ENCODE peak calls at places on chromosome 16, in four cellular contexts. H, R, F and S are unnamed samples.

GRCh38 chr16:29680180-29680598 is 1.2 kb downstream of the QPRT start:
- DNase-seq in R (no peak), F (no peak), H (no peak), S (no peak)

GRCh38 chr16:88970095-88970494 is 6.9 kb downstream of the CBFA2T3 start:
- DNase-seq in F (no peak), H (no peak), R (no peak), S (no peak)

GRCh38 chr16:24685539-24686432 is 43.7 kb upstream of the TNRC6A start:
- DNase-seq in R (peak; percentile 78), H (no peak), F (no peak), S (peak; percentile 47)

GRCh38 chr16:75497558-75497957 is 2.3 kb upstream of the CHST6 start:
- DNase-seq in R (no peak), H (no peak), F (no peak), S (no peak)

GRCh38 chr16:19219836-19220235 is 51.8 kb downstream of the SYT17 start:
- DNase-seq in F (no peak), R (no peak), H (no peak), S (no peak)

GRCh38 chr16:4533490-4533889 is 5.1 kb downstream of the CDIP1 start:
- DNase-seq in H (no peak), R (no peak), F (no peak), S (no peak)

GRCh38 chr16:72740346-72740745 is 307.6 kb downstream of the ZFHX3 start:
- DNase-seq in F (no peak), R (no peak), H (no peak), S (no peak)

GRCh38 chr16:56286819-56287218 is 95.5 kb downstream of the GNAO1 start:
- DNase-seq in R (no peak), F (no peak), H (no peak), S (no peak)

GRCh38 chr16:83068686-83069085 is 441.9 kb downstream of the CDH13 start:
- DNase-seq in F (no peak), R (no peak), H (no peak), S (no peak)

GRCh38 chr16:19071811-19072777 is 4.7 kb downstream of the COQ7 start:
- DNase-seq in H (no peak), R (peak; percentile 58), F (peak; percentile 43), S (peak; percentile 81)

GRCh38 chr16:84320511-84320910 is 25.8 kb downstream of the WFDC1 start:
- DNase-seq in H (no peak), F (no peak), R (no peak), S (no peak)

GRCh38 chr16:10618710-10619209 is 38.4 kb upstream of the EMP2 start:
- DNase-seq in R (no peak), F (no peak), H (no peak), S (no peak)

GRCh38 chr16:4660454-4661007 is 32.8 kb upstream of the NUDT16L1 start:
- DNase-seq in H (no peak), F (no peak), R (peak; percentile 50), S (no peak)

GRCh38 chr16:15399317-15399716 is 3.8 kb downstream of the MPV17L start:
- DNase-seq in F (no peak), R (no peak), H (no peak), S (no peak)

GRCh38 chr16:3987231-3987630 is 106.7 kb upstream of the CREBBP start:
- DNase-seq in R (no peak), F (no peak), H (no peak), S (no peak)

GRCh38 chr16:66689282-66689681 is 7.3 kb downstream of the CMTM4 start:
- DNase-seq in F (no peak), R (no peak), H (no peak), S (no peak)

GRCh38 chr16:66693088-66693487 is 3.5 kb downstream of the CMTM4 start:
- DNase-seq in H (no peak), R (no peak), F (no peak), S (no peak)

GRCh38 chr16:66690106-66690847 is 6.3 kb downstream of the CMTM4 start:
- DNase-seq in H (no peak), R (no peak), F (no peak), S (no peak)

GRCh38 chr16:66692341-66692740 is 4.2 kb downstream of the CMTM4 start:
- DNase-seq in R (no peak), H (no peak), F (no peak), S (no peak)

GRCh38 chr16:66691234-66691633 is 5.3 kb downstream of the CMTM4 start:
- DNase-seq in H (no peak), F (no peak), R (no peak), S (no peak)
- TF ChIP-seq USF1 in H (no peak), F (no peak), R (no peak), S (no peak)

GRCh38 chr16:30972872-30973271 is 12.1 kb upstream of the HSD3B7 start:
- DNase-seq in F (no peak), H (no peak), R (no peak), S (no peak)
- TF ChIP-seq USF1 in F (no peak), H (no peak), R (no peak), S (no peak)

GRCh38 chr16:86033016-86033474 is 134.1 kb downstream of the IRF8 start:
- DNase-seq in H (no peak), R (no peak), F (no peak), S (no peak)

GRCh38 chr16:86031141-86031678 is 132.2 kb downstream of the IRF8 start:
- DNase-seq in F (no peak), R (no peak), H (no peak), S (no peak)

GRCh38 chr16:86027366-86028126 is 128.6 kb downstream of the IRF8 start:
- DNase-seq in H (no peak), R (no peak), F (no peak), S (no peak)

GRCh38 chr16:86029131-86029741 is 130.3 kb downstream of the IRF8 start:
- DNase-seq in H (no peak), F (no peak), R (no peak), S (no peak)

GRCh38 chr16:86030116-86030515 is 131.2 kb downstream of the IRF8 start:
- DNase-seq in H (no peak), F (no peak), R (no peak), S (no peak)
- TF ChIP-seq USF1 in H (no peak), F (no peak), R (no peak), S (no peak)

DNA sequence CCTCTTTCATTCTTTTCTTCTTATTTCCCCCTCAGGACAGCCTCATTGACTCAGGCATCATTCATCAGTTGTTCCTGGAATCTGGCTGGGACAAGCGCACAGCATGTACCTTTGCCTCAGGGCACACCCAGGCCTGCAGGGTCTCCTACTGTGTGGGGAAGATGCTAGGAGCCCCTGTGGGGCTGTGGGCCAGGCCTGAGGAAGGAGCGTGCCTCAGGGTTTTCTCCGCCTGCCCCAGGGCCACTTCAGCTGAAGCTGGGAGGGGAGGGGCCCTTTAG is 7.8 kb downstream of the ELMO3 start:
- DNase-seq in R (no peak), F (no peak), H (no peak), S (no peak)
- TF ChIP-seq USF1 in R (no peak), F (no peak), H (no peak), S (no peak)

GRCh38 chr16:48676836-48677235 is 66.9 kb upstream of the N4BP1 start:
- DNase-seq in F (no peak), R (no peak), H (no peak), S (no peak)
- TF ChIP-seq USF1 in F (no peak), R (no peak), H (no peak), S (no peak)

GRCh38 chr16:87951550-87952538 is 610 bp downstream of the BANP start:
- DNase-seq in F (no peak), H (no peak), R (peak; percentile 46), S (no peak)
- TF ChIP-seq USF1 in F (no peak), H (no peak), R (no peak), S (no peak)

GRCh38 chr16:26464576-26465266 is 602.0 kb upstream of the C16orf82 start:
- DNase-seq in R (no peak), H (no peak), F (no peak), S (peak; percentile 32)
- TF ChIP-seq USF1 in R (no peak), H (no peak), F (no peak), S (no peak)

DNA sequence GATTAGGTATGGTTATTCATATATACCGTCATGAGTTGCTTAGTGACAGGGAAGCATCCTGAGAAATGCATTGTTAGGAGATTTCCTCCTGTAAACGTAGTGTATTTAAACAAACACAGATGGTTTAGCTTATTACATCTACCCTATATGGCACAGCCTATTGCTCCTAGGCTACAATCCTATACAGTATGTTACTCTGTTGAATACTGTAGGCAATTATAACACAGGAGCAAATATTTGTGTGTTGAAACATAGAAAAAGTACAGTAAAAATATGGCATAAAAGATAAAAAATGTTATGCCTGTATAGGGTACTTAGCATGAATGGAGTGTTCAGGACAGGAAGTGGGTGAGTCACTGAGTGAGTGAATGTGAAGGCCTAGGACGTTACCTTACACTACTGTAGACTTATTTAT is 157.7 kb downstream of the CDH11 start:
- DNase-seq in F (no peak), H (no peak), R (no peak), S (no peak)
- TF ChIP-seq USF1 in F (no peak), H (no peak), R (no peak), S (no peak)

GRCh38 chr16:17381784-17382183 is 89.0 kb downstream of the XYLT1 start:
- DNase-seq in R (no peak), F (no peak), H (no peak), S (no peak)
- TF ChIP-seq USF1 in R (no peak), F (no peak), H (no peak), S (no peak)